ENCODE peak calls at places on chromosomes 13 and 19, in six cellular contexts. M, B, D, Y, Z and Q are unnamed samples.

GRCh38 chr19:58474291-58474996 is 1.7 kb upstream of the ZNF446 start:
- DNase-seq in M (no peak), B (peak; percentile 89), D (no peak), Y (no peak), Z (no peak), Q (no peak)

GRCh38 chr13:49754146-49754545 is 38.3 kb downstream of the KPNA3 start:
- DNase-seq in M (no peak), B (no peak), D (no peak), Y (no peak), Z (no peak), Q (no peak)

GRCh38 chr13:112346173-112346898 is 29.8 kb upstream of the SPACA7 start:
- DNase-seq in M (no peak), B (no peak), D (no peak), Y (no peak), Z (no peak), Q (peak; percentile 10)

GRCh38 chr19:11860721-11861120 is 12.2 kb downstream of the ZNF439 start:
- DNase-seq in M (no peak), B (no peak), D (no peak), Y (no peak), Z (no peak), Q (no peak)

GRCh38 chr19:49543032-49543431 is 15.2 kb downstream of the RCN3 start:
- DNase-seq in M (no peak), B (no peak), D (no peak), Y (no peak), Z (no peak), Q (no peak)

GRCh38 chr19:30171138-30171635 is 201.0 kb upstream of the ZNF536 start:
- DNase-seq in M (no peak), B (no peak), D (no peak), Y (no peak), Z (no peak), Q (no peak)

GRCh38 chr19:46616631-46617322 is 8.1 kb downstream of the PTGIR start:
- DNase-seq in M (no peak), B (peak; percentile 68), D (no peak), Y (no peak), Z (peak; percentile 65), Q (no peak)

GRCh38 chr13:73187106-73187505 is 128.3 kb downstream of the KLF5 start:
- DNase-seq in M (no peak), B (no peak), D (no peak), Y (peak; percentile 9), Z (no peak), Q (no peak)

GRCh38 chr13:34863360-34864135 is 78.5 kb upstream of the NBEA start:
- DNase-seq in M (no peak), B (peak; percentile 95), D (peak; percentile 4), Y (no peak), Z (peak; percentile 88), Q (no peak)

GRCh38 chr13:48942131-48942530 is 33.6 kb upstream of the FNDC3A start:
- DNase-seq in M (no peak), B (peak; percentile 68), D (no peak), Y (no peak), Z (peak; percentile 29), Q (no peak)

GRCh38 chr19:6707011-6707657 is 13.3 kb downstream of the C3 start:
- DNase-seq in M (no peak), B (no peak), D (no peak), Y (no peak), Z (no peak), Q (no peak)

GRCh38 chr13:112118451-112119064 is 51.6 kb downstream of the SOX1 start:
- DNase-seq in M (no peak), B (no peak), D (no peak), Y (no peak), Z (no peak), Q (no peak)

GRCh38 chr13:38417727-38418126 is 68.1 kb downstream of the UFM1 start:
- DNase-seq in M (peak; percentile 38), B (no peak), D (no peak), Y (no peak), Z (peak; percentile 73), Q (no peak)

GRCh38 chr13:94598281-94598680 is 2.3 kb upstream of the TGDS start:
- DNase-seq in M (no peak), B (peak; percentile 22), D (no peak), Y (no peak), Z (no peak), Q (no peak)

GRCh38 chr13:113034451-113035208 is 65.6 kb downstream of the MCF2L start:
- DNase-seq in M (no peak), B (peak; percentile 26), D (no peak), Y (peak; percentile 34), Z (peak; percentile 66), Q (no peak)

GRCh38 chr19:514166-514663 is 6.9 kb downstream of the TPGS1 start:
- DNase-seq in M (no peak), B (no peak), D (no peak), Y (no peak), Z (no peak), Q (no peak)

GRCh38 chr19:11480927-11481776 is at the start of gene ELAVL3:
- DNase-seq in M (no peak), B (no peak), D (no peak), Y (no peak), Z (no peak), Q (no peak)

GRCh38 chr19:51702754-51703654 is 9.9 kb downstream of the SPACA6 start:
- DNase-seq in M (no peak), B (no peak), D (no peak), Y (peak; percentile 70), Z (no peak), Q (no peak)

GRCh38 chr19:33388231-33388816 is 14.8 kb downstream of the CEBPG start:
- DNase-seq in M (no peak), B (no peak), D (no peak), Y (no peak), Z (no peak), Q (no peak)

GRCh38 chr19:7772752-7773291 is 9.8 kb downstream of the CLEC4M start:
- DNase-seq in M (no peak), B (peak; percentile 46), D (peak; percentile 48), Y (no peak), Z (no peak), Q (no peak)

GRCh38 chr13:21048901-21049655 is 12.3 kb downstream of the LATS2 start:
- DNase-seq in M (no peak), B (no peak), D (no peak), Y (peak; percentile 7), Z (no peak), Q (no peak)

GRCh38 chr19:3328743-3329142 is 37.6 kb upstream of the NFIC start:
- DNase-seq in M (no peak), B (no peak), D (no peak), Y (no peak), Z (no peak), Q (no peak)

GRCh38 chr19:14528419-14529253 is 758 bp upstream of the TECR start:
- DNase-seq in M (no peak), B (no peak), D (no peak), Y (no peak), Z (no peak), Q (no peak)
- H3K9ac ChIP-seq in M (peak overlapping the region; percentile 66), B (peak overlapping the region; percentile 86), D (peak overlapping the region; percentile 83), Y (peak overlapping the region; percentile 63), Z (peak overlapping the region; percentile 43), Q (no peak overlapping the region)

GRCh38 chr19:13033819-13034611 is 38.7 kb downstream of the NFIX start:
- DNase-seq in M (peak; percentile 46), B (peak; percentile 55), D (no peak), Y (peak; percentile 89), Z (peak; percentile 79), Q (no peak)
- H3K27ac ChIP-seq in M (no peak overlapping the region), B (no peak overlapping the region), D (peak overlapping the region; percentile 83), Y (peak overlapping the region; percentile 84), Z (peak overlapping the region; percentile 85), Q (peak overlapping the region; percentile 58)

DNA sequence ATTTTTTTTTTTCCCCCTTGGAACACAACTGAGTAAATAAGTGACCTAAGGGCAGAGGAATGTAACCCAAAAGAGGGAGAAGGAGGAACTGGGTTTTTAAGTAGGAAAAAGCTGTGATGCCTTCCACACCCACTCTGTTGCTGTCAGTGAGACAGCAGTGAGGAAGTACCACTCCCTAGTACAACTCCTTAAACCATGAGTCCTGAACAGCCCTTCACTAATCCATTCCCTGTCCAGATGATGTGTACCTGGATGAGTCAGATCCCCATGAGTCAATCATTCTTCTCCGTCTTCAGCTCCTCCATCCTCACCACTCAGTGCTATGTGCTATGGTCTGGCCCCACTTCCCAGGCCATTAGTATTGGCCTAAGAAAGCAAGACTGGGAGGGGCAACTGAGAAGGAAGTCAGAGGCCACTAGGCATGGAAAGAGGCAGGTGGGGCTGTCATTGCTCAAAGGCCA is 12.9 kb upstream of the CXCL17 start:
- DNase-seq in M (no peak), B (no peak), D (peak; percentile 91), Y (peak; percentile 82), Z (peak; percentile 93), Q (no peak)
- H3K9ac ChIP-seq in M (no peak overlapping the region), B (no peak overlapping the region), D (no peak overlapping the region), Y (peak overlapping the region; percentile 13), Z (no peak overlapping the region), Q (no peak overlapping the region)

DNA sequence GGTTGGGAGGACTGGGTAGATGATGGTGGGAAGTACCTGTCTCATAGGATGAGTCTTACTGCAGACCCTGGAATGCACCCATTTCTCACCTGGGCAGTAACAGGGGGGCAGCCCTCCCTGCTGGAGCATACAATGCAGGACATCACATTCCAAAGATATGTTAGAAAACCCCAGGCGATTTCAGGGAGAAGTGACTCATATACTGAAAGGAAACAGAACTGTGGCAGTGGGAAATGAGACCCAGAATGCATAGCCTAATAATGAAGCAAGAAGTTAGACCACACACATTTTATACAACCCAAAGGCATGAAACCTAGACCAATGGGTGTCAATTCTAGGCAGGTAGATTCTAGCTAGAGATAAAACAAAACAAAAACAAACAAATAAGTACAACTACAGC is 402.7 kb downstream of the IRS2 start:
- DNase-seq in M (no peak), B (peak; percentile 88), D (peak; percentile 45), Y (no peak), Z (peak; percentile 54), Q (no peak)
- H3K27ac ChIP-seq in M (no peak overlapping the region), B (peak overlapping the region; percentile 64), D (no peak overlapping the region), Y (no peak overlapping the region), Z (no peak overlapping the region), Q (no peak overlapping the region)

GRCh38 chr19:15871570-15871969 is 26.3 kb downstream of the CYP4F2 start:
- DNase-seq in M (no peak), B (no peak), D (no peak), Y (no peak), Z (no peak), Q (no peak)
- H3K9ac ChIP-seq in M (no peak overlapping the region), B (no peak overlapping the region), D (no peak overlapping the region), Y (no peak overlapping the region), Z (no peak overlapping the region), Q (no peak overlapping the region)

GRCh38 chr13:78029891-78030290 is 111.3 kb upstream of the EDNRB start:
- DNase-seq in M (no peak), B (no peak), D (no peak), Y (no peak), Z (no peak), Q (no peak)
- H3K27ac ChIP-seq in M (no peak overlapping the region), B (no peak overlapping the region), D (no peak overlapping the region), Y (no peak overlapping the region), Z (no peak overlapping the region), Q (no peak overlapping the region)